ENCODE peak calls at places on chromosomes 16 and 17, in ten cellular contexts. One of them, this sample, is unnamed.

GRCh38 chr17:54544239-54544638 is 356.4 kb upstream of the TOM1L1 start:
- DNase-seq in Peyer's patch: no peak
- DNase-seq in amygdala: no peak
- DNase-seq in RWPE1: no peak
- DNase-seq in gastrocnemius medialis: no peak
- DNase-seq in GM23338: peak; percentile 65
- DNase-seq in Right ventricle myocardium inferior: no peak
- DNase-seq in SK-MEL-5: no peak
- DNase-seq in AG10803: no peak
- DNase-seq in choroid plexus epithelial cell: no peak
- DNase-seq in this sample: no peak

GRCh38 chr16:14026572-14026971 is 44.5 kb upstream of the MRTFB start:
- DNase-seq in Peyer's patch: no peak
- DNase-seq in amygdala: no peak
- DNase-seq in RWPE1: no peak
- DNase-seq in gastrocnemius medialis: no peak
- DNase-seq in GM23338: no peak
- DNase-seq in Right ventricle myocardium inferior: no peak
- DNase-seq in SK-MEL-5: no peak
- DNase-seq in AG10803: no peak
- DNase-seq in choroid plexus epithelial cell: no peak
- DNase-seq in this sample: no peak

GRCh38 chr16:30049871-30050270 is 15.7 kb upstream of the ALDOA start:
- DNase-seq in Peyer's patch: no peak
- DNase-seq in amygdala: peak; percentile 56
- DNase-seq in RWPE1: no peak
- DNase-seq in gastrocnemius medialis: no peak
- DNase-seq in GM23338: no peak
- DNase-seq in Right ventricle myocardium inferior: no peak
- DNase-seq in SK-MEL-5: no peak
- DNase-seq in AG10803: no peak
- DNase-seq in choroid plexus epithelial cell: no peak
- DNase-seq in this sample: no peak

GRCh38 chr17:2042355-2042929 is 620 bp downstream of the OVCA2 start:
- DNase-seq in Peyer's patch: no peak
- DNase-seq in amygdala: no peak
- DNase-seq in RWPE1: no peak
- DNase-seq in gastrocnemius medialis: no peak
- DNase-seq in GM23338: peak; percentile 46
- DNase-seq in Right ventricle myocardium inferior: no peak
- DNase-seq in SK-MEL-5: peak; percentile 26
- DNase-seq in AG10803: no peak
- DNase-seq in choroid plexus epithelial cell: peak; percentile 78
- DNase-seq in this sample: no peak

GRCh38 chr17:17693955-17694228 is 12.6 kb downstream of the RAI1 start:
- DNase-seq in Peyer's patch: no peak
- DNase-seq in amygdala: no peak
- DNase-seq in RWPE1: no peak
- DNase-seq in gastrocnemius medialis: peak; percentile 41
- DNase-seq in GM23338: no peak
- DNase-seq in Right ventricle myocardium inferior: no peak
- DNase-seq in SK-MEL-5: peak; percentile 32
- DNase-seq in AG10803: no peak
- DNase-seq in choroid plexus epithelial cell: no peak
- DNase-seq in this sample: no peak

GRCh38 chr17:42249681-42250446 is 26.3 kb downstream of the STAT5B start:
- DNase-seq in Peyer's patch: no peak
- DNase-seq in amygdala: no peak
- DNase-seq in RWPE1: no peak
- DNase-seq in gastrocnemius medialis: no peak
- DNase-seq in GM23338: no peak
- DNase-seq in Right ventricle myocardium inferior: no peak
- DNase-seq in SK-MEL-5: no peak
- DNase-seq in AG10803: no peak
- DNase-seq in choroid plexus epithelial cell: no peak
- DNase-seq in this sample: no peak

GRCh38 chr17:5329784-5330557 is 47.9 kb downstream of the RABEP1 start:
- DNase-seq in Peyer's patch: no peak
- DNase-seq in amygdala: no peak
- DNase-seq in RWPE1: no peak
- DNase-seq in gastrocnemius medialis: no peak
- DNase-seq in GM23338: no peak
- DNase-seq in Right ventricle myocardium inferior: no peak
- DNase-seq in SK-MEL-5: no peak
- DNase-seq in AG10803: peak; percentile 12
- DNase-seq in choroid plexus epithelial cell: peak; percentile 21
- DNase-seq in this sample: no peak

GRCh38 chr16:57352636-57353047 is 5.9 kb upstream of the CCL22 start:
- DNase-seq in Peyer's patch: no peak
- DNase-seq in amygdala: no peak
- DNase-seq in RWPE1: no peak
- DNase-seq in gastrocnemius medialis: no peak
- DNase-seq in GM23338: no peak
- DNase-seq in Right ventricle myocardium inferior: no peak
- DNase-seq in SK-MEL-5: no peak
- DNase-seq in AG10803: no peak
- DNase-seq in choroid plexus epithelial cell: no peak
- DNase-seq in this sample: no peak

GRCh38 chr17:71302721-71303549 is 817.9 kb upstream of the SOX9 start:
- DNase-seq in Peyer's patch: no peak
- DNase-seq in amygdala: no peak
- DNase-seq in RWPE1: no peak
- DNase-seq in gastrocnemius medialis: no peak
- DNase-seq in GM23338: no peak
- DNase-seq in Right ventricle myocardium inferior: no peak
- DNase-seq in SK-MEL-5: peak; percentile 42
- DNase-seq in AG10803: no peak
- DNase-seq in choroid plexus epithelial cell: peak; percentile 4
- DNase-seq in this sample: no peak

GRCh38 chr17:81427446-81428120 is 32.3 kb downstream of the BAHCC1 start:
- DNase-seq in Peyer's patch: peak; percentile 71
- DNase-seq in amygdala: peak; percentile 44
- DNase-seq in RWPE1: no peak
- DNase-seq in gastrocnemius medialis: peak; percentile 87
- DNase-seq in GM23338: no peak
- DNase-seq in Right ventricle myocardium inferior: peak; percentile 82
- DNase-seq in SK-MEL-5: no peak
- DNase-seq in AG10803: no peak
- DNase-seq in choroid plexus epithelial cell: no peak
- DNase-seq in this sample: no peak

GRCh38 chr16:63614421-63614820 is 1507.4 kb downstream of the CDH11 start:
- DNase-seq in Peyer's patch: no peak
- DNase-seq in amygdala: no peak
- DNase-seq in RWPE1: no peak
- DNase-seq in gastrocnemius medialis: no peak
- DNase-seq in GM23338: no peak
- DNase-seq in Right ventricle myocardium inferior: no peak
- DNase-seq in SK-MEL-5: no peak
- DNase-seq in AG10803: no peak
- DNase-seq in choroid plexus epithelial cell: no peak
- DNase-seq in this sample: no peak

GRCh38 chr17:72691601-72692000 is 400.9 kb downstream of the SLC39A11 start:
- DNase-seq in Peyer's patch: no peak
- DNase-seq in amygdala: no peak
- DNase-seq in RWPE1: no peak
- DNase-seq in gastrocnemius medialis: no peak
- DNase-seq in GM23338: no peak
- DNase-seq in Right ventricle myocardium inferior: no peak
- DNase-seq in SK-MEL-5: no peak
- DNase-seq in AG10803: peak; percentile 75
- DNase-seq in choroid plexus epithelial cell: no peak
- DNase-seq in this sample: no peak

GRCh38 chr17:74408262-74408661 is 23.6 kb upstream of the GPRC5C start:
- DNase-seq in Peyer's patch: no peak
- DNase-seq in amygdala: no peak
- DNase-seq in RWPE1: no peak
- DNase-seq in gastrocnemius medialis: peak; percentile 76
- DNase-seq in GM23338: no peak
- DNase-seq in Right ventricle myocardium inferior: no peak
- DNase-seq in SK-MEL-5: peak; percentile 51
- DNase-seq in AG10803: peak; percentile 6
- DNase-seq in choroid plexus epithelial cell: peak; percentile 14
- DNase-seq in this sample: no peak

GRCh38 chr16:75298252-75298651 is 46.8 kb upstream of the BCAR1 start:
- DNase-seq in Peyer's patch: no peak
- DNase-seq in amygdala: no peak
- DNase-seq in RWPE1: no peak
- DNase-seq in gastrocnemius medialis: no peak
- DNase-seq in GM23338: no peak
- DNase-seq in Right ventricle myocardium inferior: no peak
- DNase-seq in SK-MEL-5: no peak
- DNase-seq in AG10803: no peak
- DNase-seq in choroid plexus epithelial cell: no peak
- DNase-seq in this sample: no peak

GRCh38 chr16:49484454-49484853 is 110.8 kb downstream of the C16orf78 start:
- DNase-seq in Peyer's patch: peak; percentile 61
- DNase-seq in amygdala: no peak
- DNase-seq in RWPE1: peak; percentile 64
- DNase-seq in gastrocnemius medialis: peak; percentile 82
- DNase-seq in GM23338: peak; percentile 87
- DNase-seq in Right ventricle myocardium inferior: peak; percentile 83
- DNase-seq in SK-MEL-5: no peak
- DNase-seq in AG10803: no peak
- DNase-seq in choroid plexus epithelial cell: peak; percentile 7
- DNase-seq in this sample: no peak

GRCh38 chr17:2337811-2338657 is 733 bp downstream of the SGSM2 start:
- DNase-seq in Peyer's patch: peak; percentile 83
- DNase-seq in amygdala: peak; percentile 41
- DNase-seq in RWPE1: peak; percentile 64
- DNase-seq in gastrocnemius medialis: peak; percentile 64
- DNase-seq in GM23338: peak; percentile 77
- DNase-seq in Right ventricle myocardium inferior: peak; percentile 86
- DNase-seq in SK-MEL-5: peak; percentile 55
- DNase-seq in AG10803: peak; percentile 43
- DNase-seq in choroid plexus epithelial cell: peak; percentile 59
- DNase-seq in this sample: peak; percentile 36

GRCh38 chr16:21990381-21990944 is 10.5 kb downstream of the PDZD9 start:
- DNase-seq in Peyer's patch: no peak
- DNase-seq in amygdala: no peak
- DNase-seq in RWPE1: no peak
- DNase-seq in gastrocnemius medialis: no peak
- DNase-seq in GM23338: no peak
- DNase-seq in Right ventricle myocardium inferior: no peak
- DNase-seq in SK-MEL-5: no peak
- DNase-seq in AG10803: no peak
- DNase-seq in choroid plexus epithelial cell: no peak
- DNase-seq in this sample: no peak

GRCh38 chr16:10280262-10281170 is 98.3 kb upstream of the GRIN2A start:
- DNase-seq in Peyer's patch: no peak
- DNase-seq in amygdala: no peak
- DNase-seq in RWPE1: no peak
- DNase-seq in gastrocnemius medialis: no peak
- DNase-seq in GM23338: no peak
- DNase-seq in Right ventricle myocardium inferior: no peak
- DNase-seq in SK-MEL-5: no peak
- DNase-seq in AG10803: no peak
- DNase-seq in choroid plexus epithelial cell: no peak
- DNase-seq in this sample: no peak

GRCh38 chr17:63988741-63989621 is 9.2 kb upstream of the PRR29 start:
- DNase-seq in Peyer's patch: peak; percentile 44
- DNase-seq in amygdala: no peak
- DNase-seq in RWPE1: no peak
- DNase-seq in gastrocnemius medialis: peak; percentile 90
- DNase-seq in GM23338: peak; percentile 45
- DNase-seq in Right ventricle myocardium inferior: peak; percentile 56
- DNase-seq in SK-MEL-5: no peak
- DNase-seq in AG10803: peak; percentile 18
- DNase-seq in choroid plexus epithelial cell: peak; percentile 9
- DNase-seq in this sample: no peak

GRCh38 chr17:64001091-64001579 is 3.0 kb downstream of the PRR29 start:
- DNase-seq in Peyer's patch: no peak
- DNase-seq in amygdala: no peak
- DNase-seq in RWPE1: no peak
- DNase-seq in gastrocnemius medialis: no peak
- DNase-seq in GM23338: no peak
- DNase-seq in Right ventricle myocardium inferior: no peak
- DNase-seq in SK-MEL-5: no peak
- DNase-seq in AG10803: no peak
- DNase-seq in choroid plexus epithelial cell: no peak
- DNase-seq in this sample: no peak

GRCh38 chr16:28915181-28915580 is 9.9 kb downstream of the RABEP2 start:
- DNase-seq in Peyer's patch: no peak
- DNase-seq in amygdala: no peak
- DNase-seq in RWPE1: no peak
- DNase-seq in gastrocnemius medialis: no peak
- DNase-seq in GM23338: no peak
- DNase-seq in Right ventricle myocardium inferior: no peak
- DNase-seq in SK-MEL-5: no peak
- DNase-seq in AG10803: peak; percentile 72
- DNase-seq in choroid plexus epithelial cell: peak; percentile 54
- DNase-seq in this sample: no peak

GRCh38 chr17:79778504-79779087 is 648 bp downstream of the CBX2 start:
- DNase-seq in Peyer's patch: no peak
- DNase-seq in amygdala: no peak
- DNase-seq in RWPE1: no peak
- DNase-seq in gastrocnemius medialis: no peak
- DNase-seq in GM23338: peak; percentile 75
- DNase-seq in Right ventricle myocardium inferior: no peak
- DNase-seq in SK-MEL-5: peak; percentile 46
- DNase-seq in AG10803: no peak
- DNase-seq in choroid plexus epithelial cell: no peak
- DNase-seq in this sample: no peak

GRCh38 chr17:65567566-65567965 is 6.1 kb upstream of the AXIN2 start:
- DNase-seq in Peyer's patch: no peak
- DNase-seq in amygdala: no peak
- DNase-seq in RWPE1: no peak
- DNase-seq in gastrocnemius medialis: no peak
- DNase-seq in GM23338: no peak
- DNase-seq in Right ventricle myocardium inferior: no peak
- DNase-seq in SK-MEL-5: no peak
- DNase-seq in AG10803: no peak
- DNase-seq in choroid plexus epithelial cell: no peak
- DNase-seq in this sample: no peak

GRCh38 chr17:81866440-81867122 is 4.6 kb downstream of the ARHGDIA start:
- DNase-seq in Peyer's patch: no peak
- DNase-seq in amygdala: no peak
- DNase-seq in RWPE1: no peak
- DNase-seq in gastrocnemius medialis: no peak
- DNase-seq in GM23338: no peak
- DNase-seq in Right ventricle myocardium inferior: no peak
- DNase-seq in SK-MEL-5: peak; percentile 35
- DNase-seq in AG10803: no peak
- DNase-seq in choroid plexus epithelial cell: peak; percentile 30
- DNase-seq in this sample: no peak

This sample was measured in COLO829.